ENCODE peak calls at places on chromosomes 2 and 18, in seven cellular contexts. One of them, this sample, is unnamed.

GRCh38 chr18:61893304-61893970 is 630 bp upstream of the RNF152 start:
- DNase-seq in T-helper 2 cell: peak
- DNase-seq in stimulated activated CD8-positive, alpha-beta memory T cell treated with anti-CD3 and anti-CD28 coated beads, Interleukin-15, amount 100 ng/mL, for 24 hours: no peak
- DNase-seq in HCT116: no peak
- DNase-seq in astrocyte of the spinal cord: peak
- DNase-seq in activated naive CD8-positive, alpha-beta T cell treated with anti-CD3 and anti-CD28 coated beads for 36 hours: peak
- DNase-seq in AG20443: peak
- DNase-seq in this sample: peak

GRCh38 chr18:58716046-58716766 is 44.9 kb downstream of the MALT1 start:
- DNase-seq in HCT116: no peak
- DNase-seq in astrocyte of the spinal cord: no peak
- DNase-seq in activated naive CD8-positive, alpha-beta T cell treated with anti-CD3 and anti-CD28 coated beads for 36 hours: no peak
- DNase-seq in stimulated activated CD8-positive, alpha-beta memory T cell treated with anti-CD3 and anti-CD28 coated beads, Interleukin-15, amount 100 ng/mL, for 24 hours: no peak
- DNase-seq in T-helper 2 cell: peak
- DNase-seq in AG20443: no peak
- DNase-seq in this sample: no peak

GRCh38 chr2:183068561-183068960 is 10.0 kb upstream of the DUSP19 start:
- DNase-seq in astrocyte of the spinal cord: no peak
- DNase-seq in T-helper 2 cell: no peak
- DNase-seq in stimulated activated CD8-positive, alpha-beta memory T cell treated with anti-CD3 and anti-CD28 coated beads, Interleukin-15, amount 100 ng/mL, for 24 hours: no peak
- DNase-seq in AG20443: no peak
- DNase-seq in activated naive CD8-positive, alpha-beta T cell treated with anti-CD3 and anti-CD28 coated beads for 36 hours: no peak
- DNase-seq in HCT116: no peak
- DNase-seq in this sample: no peak

GRCh38 chr2:42493468-42493884 is 306 bp downstream of the KCNG3 start:
- DNase-seq in T-helper 2 cell: peak
- DNase-seq in astrocyte of the spinal cord: no peak
- DNase-seq in HCT116: no peak
- DNase-seq in activated naive CD8-positive, alpha-beta T cell treated with anti-CD3 and anti-CD28 coated beads for 36 hours: no peak
- DNase-seq in stimulated activated CD8-positive, alpha-beta memory T cell treated with anti-CD3 and anti-CD28 coated beads, Interleukin-15, amount 100 ng/mL, for 24 hours: no peak
- DNase-seq in AG20443: no peak
- DNase-seq in this sample: no peak

GRCh38 chr2:160203422-160203821 is 3.4 kb upstream of the ITGB6 start:
- DNase-seq in activated naive CD8-positive, alpha-beta T cell treated with anti-CD3 and anti-CD28 coated beads for 36 hours: no peak
- DNase-seq in AG20443: no peak
- DNase-seq in stimulated activated CD8-positive, alpha-beta memory T cell treated with anti-CD3 and anti-CD28 coated beads, Interleukin-15, amount 100 ng/mL, for 24 hours: no peak
- DNase-seq in HCT116: no peak
- DNase-seq in T-helper 2 cell: no peak
- DNase-seq in astrocyte of the spinal cord: no peak
- DNase-seq in this sample: no peak

GRCh38 chr18:3468833-3469232 is 18.9 kb downstream of the TGIF1 start:
- DNase-seq in T-helper 2 cell: no peak
- DNase-seq in activated naive CD8-positive, alpha-beta T cell treated with anti-CD3 and anti-CD28 coated beads for 36 hours: no peak
- DNase-seq in HCT116: no peak
- DNase-seq in stimulated activated CD8-positive, alpha-beta memory T cell treated with anti-CD3 and anti-CD28 coated beads, Interleukin-15, amount 100 ng/mL, for 24 hours: no peak
- DNase-seq in astrocyte of the spinal cord: no peak
- DNase-seq in AG20443: no peak
- DNase-seq in this sample: no peak

GRCh38 chr18:60259052-60259681 is 113.4 kb downstream of the MC4R start:
- DNase-seq in T-helper 2 cell: no peak
- DNase-seq in stimulated activated CD8-positive, alpha-beta memory T cell treated with anti-CD3 and anti-CD28 coated beads, Interleukin-15, amount 100 ng/mL, for 24 hours: no peak
- DNase-seq in astrocyte of the spinal cord: peak
- DNase-seq in AG20443: no peak
- DNase-seq in activated naive CD8-positive, alpha-beta T cell treated with anti-CD3 and anti-CD28 coated beads for 36 hours: no peak
- DNase-seq in HCT116: no peak
- DNase-seq in this sample: no peak

GRCh38 chr18:63318882-63319382 is 637 bp downstream of the BCL2 start:
- DNase-seq in T-helper 2 cell: no peak
- DNase-seq in activated naive CD8-positive, alpha-beta T cell treated with anti-CD3 and anti-CD28 coated beads for 36 hours: no peak
- DNase-seq in HCT116: no peak
- DNase-seq in stimulated activated CD8-positive, alpha-beta memory T cell treated with anti-CD3 and anti-CD28 coated beads, Interleukin-15, amount 100 ng/mL, for 24 hours: no peak
- DNase-seq in astrocyte of the spinal cord: peak
- DNase-seq in AG20443: no peak
- DNase-seq in this sample: no peak

GRCh38 chr2:55420244-55420713 is 623 bp upstream of the CCDC88A start:
- DNase-seq in astrocyte of the spinal cord: no peak
- DNase-seq in HCT116: no peak
- DNase-seq in activated naive CD8-positive, alpha-beta T cell treated with anti-CD3 and anti-CD28 coated beads for 36 hours: no peak
- DNase-seq in T-helper 2 cell: no peak
- DNase-seq in AG20443: no peak
- DNase-seq in stimulated activated CD8-positive, alpha-beta memory T cell treated with anti-CD3 and anti-CD28 coated beads, Interleukin-15, amount 100 ng/mL, for 24 hours: no peak
- DNase-seq in this sample: no peak

GRCh38 chr2:55112229-55113016 is 62.2 kb upstream of the RTN4 start:
- DNase-seq in HCT116: no peak
- DNase-seq in stimulated activated CD8-positive, alpha-beta memory T cell treated with anti-CD3 and anti-CD28 coated beads, Interleukin-15, amount 100 ng/mL, for 24 hours: no peak
- DNase-seq in AG20443: peak
- DNase-seq in T-helper 2 cell: no peak
- DNase-seq in activated naive CD8-positive, alpha-beta T cell treated with anti-CD3 and anti-CD28 coated beads for 36 hours: no peak
- DNase-seq in astrocyte of the spinal cord: peak
- DNase-seq in this sample: no peak

GRCh38 chr2:71452565-71452964 is 796 bp upstream of the DYSF start:
- DNase-seq in astrocyte of the spinal cord: peak
- DNase-seq in stimulated activated CD8-positive, alpha-beta memory T cell treated with anti-CD3 and anti-CD28 coated beads, Interleukin-15, amount 100 ng/mL, for 24 hours: no peak
- DNase-seq in T-helper 2 cell: peak
- DNase-seq in AG20443: peak
- DNase-seq in HCT116: peak
- DNase-seq in activated naive CD8-positive, alpha-beta T cell treated with anti-CD3 and anti-CD28 coated beads for 36 hours: peak
- DNase-seq in this sample: peak

GRCh38 chr2:134736167-134736885 is 17.5 kb upstream of the TMEM163 start:
- DNase-seq in HCT116: peak
- DNase-seq in astrocyte of the spinal cord: peak
- DNase-seq in activated naive CD8-positive, alpha-beta T cell treated with anti-CD3 and anti-CD28 coated beads for 36 hours: no peak
- DNase-seq in stimulated activated CD8-positive, alpha-beta memory T cell treated with anti-CD3 and anti-CD28 coated beads, Interleukin-15, amount 100 ng/mL, for 24 hours: no peak
- DNase-seq in AG20443: peak
- DNase-seq in T-helper 2 cell: no peak
- DNase-seq in this sample: no peak

GRCh38 chr2:26580751-26581150 is 60.4 kb downstream of the CIB4 start:
- DNase-seq in T-helper 2 cell: no peak
- DNase-seq in astrocyte of the spinal cord: no peak
- DNase-seq in AG20443: no peak
- DNase-seq in activated naive CD8-positive, alpha-beta T cell treated with anti-CD3 and anti-CD28 coated beads for 36 hours: no peak
- DNase-seq in stimulated activated CD8-positive, alpha-beta memory T cell treated with anti-CD3 and anti-CD28 coated beads, Interleukin-15, amount 100 ng/mL, for 24 hours: no peak
- DNase-seq in HCT116: no peak
- DNase-seq in this sample: no peak

GRCh38 chr2:230868151-230868946 is 3.6 kb downstream of the ITM2C start:
- DNase-seq in stimulated activated CD8-positive, alpha-beta memory T cell treated with anti-CD3 and anti-CD28 coated beads, Interleukin-15, amount 100 ng/mL, for 24 hours: no peak
- DNase-seq in astrocyte of the spinal cord: peak
- DNase-seq in AG20443: no peak
- DNase-seq in HCT116: no peak
- DNase-seq in activated naive CD8-positive, alpha-beta T cell treated with anti-CD3 and anti-CD28 coated beads for 36 hours: no peak
- DNase-seq in T-helper 2 cell: no peak
- DNase-seq in this sample: no peak

GRCh38 chr2:132401326-132401725 is 15.3 kb upstream of the GPR39 start:
- DNase-seq in HCT116: no peak
- DNase-seq in activated naive CD8-positive, alpha-beta T cell treated with anti-CD3 and anti-CD28 coated beads for 36 hours: no peak
- DNase-seq in stimulated activated CD8-positive, alpha-beta memory T cell treated with anti-CD3 and anti-CD28 coated beads, Interleukin-15, amount 100 ng/mL, for 24 hours: no peak
- DNase-seq in AG20443: no peak
- DNase-seq in T-helper 2 cell: no peak
- DNase-seq in astrocyte of the spinal cord: no peak
- DNase-seq in this sample: no peak

GRCh38 chr18:12376034-12376717 is 851 bp downstream of the AFG3L2 start:
- DNase-seq in AG20443: no peak
- DNase-seq in T-helper 2 cell: peak
- DNase-seq in activated naive CD8-positive, alpha-beta T cell treated with anti-CD3 and anti-CD28 coated beads for 36 hours: no peak
- DNase-seq in stimulated activated CD8-positive, alpha-beta memory T cell treated with anti-CD3 and anti-CD28 coated beads, Interleukin-15, amount 100 ng/mL, for 24 hours: no peak
- DNase-seq in astrocyte of the spinal cord: no peak
- DNase-seq in HCT116: no peak
- DNase-seq in this sample: no peak

GRCh38 chr18:48949606-48950535 is 894 bp downstream of the SMAD7 start:
- DNase-seq in AG20443: no peak
- DNase-seq in T-helper 2 cell: peak
- DNase-seq in stimulated activated CD8-positive, alpha-beta memory T cell treated with anti-CD3 and anti-CD28 coated beads, Interleukin-15, amount 100 ng/mL, for 24 hours: no peak
- DNase-seq in HCT116: no peak
- DNase-seq in astrocyte of the spinal cord: peak
- DNase-seq in activated naive CD8-positive, alpha-beta T cell treated with anti-CD3 and anti-CD28 coated beads for 36 hours: peak
- DNase-seq in this sample: peak

GRCh38 chr2:108579631-108580030 is 45.4 kb downstream of the LIMS1 start:
- DNase-seq in AG20443: no peak
- DNase-seq in HCT116: no peak
- DNase-seq in activated naive CD8-positive, alpha-beta T cell treated with anti-CD3 and anti-CD28 coated beads for 36 hours: no peak
- DNase-seq in stimulated activated CD8-positive, alpha-beta memory T cell treated with anti-CD3 and anti-CD28 coated beads, Interleukin-15, amount 100 ng/mL, for 24 hours: no peak
- DNase-seq in T-helper 2 cell: no peak
- DNase-seq in astrocyte of the spinal cord: no peak
- DNase-seq in this sample: no peak

GRCh38 chr2:198499539-198499938 is 695.1 kb downstream of the PLCL1 start:
- DNase-seq in HCT116: no peak
- DNase-seq in T-helper 2 cell: no peak
- DNase-seq in stimulated activated CD8-positive, alpha-beta memory T cell treated with anti-CD3 and anti-CD28 coated beads, Interleukin-15, amount 100 ng/mL, for 24 hours: no peak
- DNase-seq in activated naive CD8-positive, alpha-beta T cell treated with anti-CD3 and anti-CD28 coated beads for 36 hours: no peak
- DNase-seq in astrocyte of the spinal cord: peak
- DNase-seq in AG20443: peak
- DNase-seq in this sample: no peak

GRCh38 chr2:62441824-62442223 is 64.2 kb downstream of the TMEM17 start:
- DNase-seq in T-helper 2 cell: no peak
- DNase-seq in AG20443: no peak
- DNase-seq in astrocyte of the spinal cord: no peak
- DNase-seq in HCT116: no peak
- DNase-seq in activated naive CD8-positive, alpha-beta T cell treated with anti-CD3 and anti-CD28 coated beads for 36 hours: no peak
- DNase-seq in stimulated activated CD8-positive, alpha-beta memory T cell treated with anti-CD3 and anti-CD28 coated beads, Interleukin-15, amount 100 ng/mL, for 24 hours: no peak
- DNase-seq in this sample: no peak

GRCh38 chr2:191049728-191050639 is 36.0 kb upstream of the STAT1 start:
- DNase-seq in astrocyte of the spinal cord: peak
- DNase-seq in HCT116: no peak
- DNase-seq in activated naive CD8-positive, alpha-beta T cell treated with anti-CD3 and anti-CD28 coated beads for 36 hours: no peak
- DNase-seq in T-helper 2 cell: no peak
- DNase-seq in stimulated activated CD8-positive, alpha-beta memory T cell treated with anti-CD3 and anti-CD28 coated beads, Interleukin-15, amount 100 ng/mL, for 24 hours: no peak
- DNase-seq in AG20443: peak
- DNase-seq in this sample: no peak

GRCh38 chr2:171952276-171952675 is 30.0 kb downstream of the HAT1 start:
- DNase-seq in astrocyte of the spinal cord: no peak
- DNase-seq in HCT116: no peak
- DNase-seq in AG20443: no peak
- DNase-seq in T-helper 2 cell: no peak
- DNase-seq in activated naive CD8-positive, alpha-beta T cell treated with anti-CD3 and anti-CD28 coated beads for 36 hours: no peak
- DNase-seq in stimulated activated CD8-positive, alpha-beta memory T cell treated with anti-CD3 and anti-CD28 coated beads, Interleukin-15, amount 100 ng/mL, for 24 hours: no peak
- DNase-seq in this sample: no peak

GRCh38 chr2:98892871-98893270 is 43.2 kb downstream of the CRACDL start:
- DNase-seq in HCT116: no peak
- DNase-seq in T-helper 2 cell: no peak
- DNase-seq in stimulated activated CD8-positive, alpha-beta memory T cell treated with anti-CD3 and anti-CD28 coated beads, Interleukin-15, amount 100 ng/mL, for 24 hours: no peak
- DNase-seq in AG20443: no peak
- DNase-seq in astrocyte of the spinal cord: no peak
- DNase-seq in activated naive CD8-positive, alpha-beta T cell treated with anti-CD3 and anti-CD28 coated beads for 36 hours: no peak
- DNase-seq in this sample: no peak

GRCh38 chr2:200968735-200969134 is 5.3 kb upstream of the ORC2 start:
- DNase-seq in stimulated activated CD8-positive, alpha-beta memory T cell treated with anti-CD3 and anti-CD28 coated beads, Interleukin-15, amount 100 ng/mL, for 24 hours: no peak
- DNase-seq in activated naive CD8-positive, alpha-beta T cell treated with anti-CD3 and anti-CD28 coated beads for 36 hours: no peak
- DNase-seq in AG20443: no peak
- DNase-seq in T-helper 2 cell: no peak
- DNase-seq in HCT116: no peak
- DNase-seq in astrocyte of the spinal cord: no peak
- DNase-seq in this sample: no peak

GRCh38 chr2:73295751-73296400 is 2.5 kb upstream of the EGR4 start:
- DNase-seq in stimulated activated CD8-positive, alpha-beta memory T cell treated with anti-CD3 and anti-CD28 coated beads, Interleukin-15, amount 100 ng/mL, for 24 hours: no peak
- DNase-seq in AG20443: no peak
- DNase-seq in HCT116: no peak
- DNase-seq in activated naive CD8-positive, alpha-beta T cell treated with anti-CD3 and anti-CD28 coated beads for 36 hours: no peak
- DNase-seq in T-helper 2 cell: no peak
- DNase-seq in astrocyte of the spinal cord: no peak
- DNase-seq in this sample: no peak

This sample was measured in activated naive CD4-positive, alpha-beta T cell treated with anti-CD3 and anti-CD28 coated beads for 36 hours.